ENCODE peak calls at places on chromosomes 16 and 17, in five cellular contexts. Z, D, I, T and Q are unnamed samples.

GRCh38 chr16:68082596-68083238 is 2.5 kb upstream of the NFATC3 start:
- DNase-seq in Z (no peak), D (no peak), I (no peak), T (no peak), Q (no peak)

GRCh38 chr16:57264950-57265371 is 19.5 kb downstream of the PLLP start:
- DNase-seq in Z (no peak), D (peak; percentile 37), I (no peak), T (no peak), Q (no peak)

GRCh38 chr17:72588961-72589360 is 468.1 kb downstream of the SOX9 start:
- DNase-seq in Z (peak; percentile 81), D (no peak), I (no peak), T (peak; percentile 69), Q (peak; percentile 76)

GRCh38 chr17:8649157-8650118 is 18.9 kb upstream of the MYH10 start:
- DNase-seq in Z (no peak), D (no peak), I (peak; percentile 90), T (no peak), Q (no peak)

GRCh38 chr17:58166682-58167081 is at the start of gene OR4D2:
- DNase-seq in Z (no peak), D (no peak), I (no peak), T (no peak), Q (no peak)

GRCh38 chr16:79317521-79317920 is 283.0 kb downstream of the MAF start:
- DNase-seq in Z (no peak), D (no peak), I (no peak), T (no peak), Q (no peak)

GRCh38 chr16:63442246-63442645 is 1406.0 kb upstream of the CDH8 start:
- DNase-seq in Z (no peak), D (no peak), I (no peak), T (peak; percentile 38), Q (no peak)

GRCh38 chr17:1720856-1721386 is 3.6 kb upstream of the WDR81 start:
- DNase-seq in Z (no peak), D (peak; percentile 69), I (peak; percentile 78), T (peak; percentile 54), Q (no peak)

GRCh38 chr17:51397361-51398127 is 137.2 kb downstream of the UTP18 start:
- DNase-seq in Z (no peak), D (no peak), I (no peak), T (peak; percentile 78), Q (no peak)

GRCh38 chr16:71784093-71784492 is 24.5 kb downstream of the AP1G1 start:
- DNase-seq in Z (no peak), D (no peak), I (no peak), T (no peak), Q (no peak)

GRCh38 chr16:72829846-72830620 is 217.9 kb downstream of the ZFHX3 start:
- DNase-seq in Z (no peak), D (no peak), I (no peak), T (peak; percentile 77), Q (no peak)

GRCh38 chr17:17684901-17685774 is 3.9 kb downstream of the RAI1 start:
- DNase-seq in Z (no peak), D (no peak), I (no peak), T (peak; percentile 64), Q (no peak)

GRCh38 chr17:75619506-75620431 is 13.5 kb upstream of the SMIM5 start:
- DNase-seq in Z (no peak), D (no peak), I (no peak), T (no peak), Q (no peak)

GRCh38 chr16:27792486-27793275 is 242.7 kb downstream of the KATNIP start:
- DNase-seq in Z (no peak), D (no peak), I (no peak), T (no peak), Q (no peak)

GRCh38 chr17:10117085-10117484 is 81.3 kb downstream of the GAS7 start:
- DNase-seq in Z (no peak), D (no peak), I (no peak), T (no peak), Q (no peak)

GRCh38 chr17:5672141-5672540 is 87.8 kb upstream of the NLRP1 start:
- DNase-seq in Z (no peak), D (no peak), I (peak; percentile 56), T (no peak), Q (no peak)